ENCODE peak calls at places on chromosome X, in ten cellular contexts. B is cardiac fibroblast, U is IMR-90, K is epithelial cell of proximal tubule, G is neuronal stem cell, M is tibial artery, I is SK-N-DZ, R is ELF-1, O is smooth muscle cell of the brain vasculature, S is AG09309. X is an unnamed sample.

GRCh38 chrX:101482296-101482695 is 3.0 kb upstream of the ARMCX4 start:
- DNase-seq in O (no peak), R (no peak), M (no peak), B (peak; percentile 25), G (no peak), U (peak; percentile 46), I (no peak), K (no peak), S (peak; percentile 27), X (no peak)

GRCh38 chrX:79162076-79162475 is 17.6 kb downstream of the GPR174 start:
- DNase-seq in S (no peak), G (no peak), I (no peak), K (no peak), O (no peak), B (no peak), U (no peak), M (no peak), R (no peak), X (no peak)

GRCh38 chrX:104189862-104190261 is 23.6 kb downstream of the FAM199X start:
- DNase-seq in O (no peak), R (no peak), U (no peak), I (no peak), S (no peak), K (no peak), B (no peak), G (no peak), M (no peak), X (no peak)

GRCh38 chrX:22196151-22196550 is 76.6 kb upstream of the CBLL2 start:
- DNase-seq in M (no peak), O (no peak), U (no peak), I (no peak), K (no peak), S (peak; percentile 45), B (no peak), R (no peak), G (no peak), X (no peak)

GRCh38 chrX:44303119-44303518 is 40.4 kb downstream of the EFHC2 start:
- DNase-seq in G (no peak), S (no peak), K (no peak), U (no peak), M (no peak), I (no peak), B (no peak), R (no peak), O (no peak), X (no peak)

GRCh38 chrX:101931104-101931493 is 728 bp downstream of the ZMAT1 start:
- DNase-seq in B (no peak), M (no peak), O (no peak), S (no peak), K (no peak), U (no peak), G (peak; percentile 1), R (no peak), I (no peak), X (no peak)

GRCh38 chrX:153926863-153927685 is 1.0 kb upstream of the ARHGAP4 start:
- DNase-seq in G (no peak), B (peak; percentile 44), I (peak; percentile 57), S (no peak), O (no peak), R (peak; percentile 69), U (peak; percentile 10), K (no peak), M (peak; percentile 34), X (peak; percentile 65)

GRCh38 chrX:27039332-27039731 is 423.8 kb downstream of the PPP4R3C start:
- DNase-seq in B (no peak), K (no peak), M (no peak), R (no peak), U (no peak), G (no peak), I (no peak), S (no peak), O (no peak), X (no peak)